ENCODE peak calls at places on chromosomes 11 and 22, in six cellular contexts. E is dorsolateral prefrontal cortex, U is breast epithelium, H is progenitor cell of endocrine pancreas, C is fibroblast of the aortic adventitia, P is glutamatergic neuron. F is an unnamed sample.

GRCh38 chr11:73623651-73624050 is 22.7 kb upstream of the PLEKHB1 start:
- DNase-seq in H (no peak), P (no peak), C (no peak), E (no peak), U (no peak), F (no peak)

GRCh38 chr11:79436911-79437273 is 3.9 kb downstream of the TENM4 start:
- DNase-seq in E (no peak), H (no peak), P (no peak), U (no peak), C (no peak), F (no peak)

GRCh38 chr22:33605686-33606085 is 314.6 kb downstream of the LARGE1 start:
- DNase-seq in H (no peak), C (no peak), U (no peak), P (no peak), E (no peak), F (no peak)

GRCh38 chr11:97739892-97740782 is 1280.6 kb upstream of the CNTN5 start:
- DNase-seq in E (no peak), H (no peak), C (peak; percentile 77), U (no peak), P (no peak), F (peak; percentile 87)

GRCh38 chr11:26297179-26297970 is 34.6 kb upstream of the ANO3 start:
- DNase-seq in P (no peak), E (no peak), H (no peak), U (no peak), C (peak; percentile 87), F (peak; percentile 77)

GRCh38 chr22:37187891-37188761 is at the start of gene C1QTNF6:
- DNase-seq in P (peak; percentile 28), C (peak; percentile 60), H (no peak), E (no peak), U (no peak), F (peak; percentile 69)

GRCh38 chr11:86370922-86371614 is 3.6 kb upstream of the CCDC81 start:
- DNase-seq in U (no peak), C (peak; percentile 66), P (no peak), H (no peak), E (no peak), F (peak; percentile 38)

GRCh38 chr22:22953796-22954195 is 66.2 kb downstream of the IGLL5 start:
- DNase-seq in C (no peak), U (no peak), H (no peak), E (no peak), P (no peak), F (no peak)

GRCh38 chr11:107018902-107019493 is 722 bp upstream of the GUCY1A2 start:
- DNase-seq in E (peak; percentile 73), C (peak; percentile 59), H (peak; percentile 71), P (peak; percentile 64), U (peak; percentile 59), F (peak; percentile 73)

GRCh38 chr11:126115820-126116319 is 53.2 kb upstream of the CDON start:
- DNase-seq in H (peak; percentile 19), E (no peak), C (peak; percentile 89), U (peak; percentile 80), P (no peak), F (peak; percentile 84)

GRCh38 chr11:6586434-6587359 is 16.7 kb downstream of the RRP8 start:
- DNase-seq in H (no peak), U (no peak), P (peak; percentile 46), E (peak; percentile 36), C (no peak), F (no peak)

GRCh38 chr11:118908264-118908663 is 17.5 kb downstream of the BCL9L start:
- DNase-seq in C (no peak), U (no peak), E (no peak), H (no peak), P (no peak), F (no peak)

GRCh38 chr11:78790784-78791183 is 216.1 kb upstream of the NARS2 start:
- DNase-seq in U (no peak), H (no peak), E (no peak), C (no peak), P (no peak), F (no peak)

GRCh38 chr11:58880625-58881024 is 36.1 kb upstream of the GLYATL2 start:
- DNase-seq in H (no peak), E (no peak), C (no peak), P (no peak), U (no peak), F (no peak)

GRCh38 chr11:126185200-126186030 is 26.0 kb downstream of the RPUSD4 start:
- DNase-seq in H (no peak), C (no peak), E (no peak), P (no peak), U (no peak), F (no peak)

GRCh38 chr22:41910599-41911291 is 4.1 kb downstream of the SHISA8 start:
- DNase-seq in U (no peak), E (peak; percentile 77), C (peak; percentile 17), P (peak; percentile 48), H (no peak), F (peak; percentile 24)

GRCh38 chr11:70119502-70119901 is 41.4 kb downstream of the ANO1 start:
- DNase-seq in E (no peak), C (no peak), U (no peak), P (no peak), H (no peak), F (no peak)
- TF ChIP-seq CTCF in E (no peak), C (no peak), U (no peak), P (no peak), H (no peak), F (no peak)

DNA sequence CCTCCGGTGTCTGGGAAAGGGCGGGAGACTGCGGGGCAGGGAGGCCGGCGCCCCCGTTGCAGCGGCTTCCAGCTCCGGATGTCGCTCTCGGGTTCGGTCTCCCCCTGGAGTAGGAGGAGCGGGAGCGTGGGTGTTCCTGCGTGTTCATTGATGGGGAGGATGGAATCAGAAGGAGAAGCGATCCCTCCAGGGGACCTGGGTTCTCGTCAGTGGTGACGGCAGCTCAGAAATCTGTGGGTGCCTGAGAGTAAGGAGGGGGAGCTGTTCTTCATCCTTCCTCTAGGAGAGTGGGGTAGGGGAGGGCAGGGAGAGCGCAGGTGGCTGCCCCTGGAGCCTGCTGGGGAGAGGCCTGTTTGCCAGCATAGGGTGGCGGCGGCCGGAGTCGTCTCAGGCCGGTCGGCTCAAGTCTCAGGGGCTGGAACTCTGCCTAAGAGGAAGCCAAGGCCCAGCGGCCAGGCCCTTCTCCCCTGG is 1.1 kb downstream of the UBASH3B start:
- DNase-seq in U (peak; percentile 52), H (peak; percentile 22), C (peak; percentile 52), P (peak; percentile 50), E (peak; percentile 72), F (no peak)
- TF ChIP-seq CTCF in U (no peak), H (no peak), C (no peak), P (no peak), E (no peak), F (no peak)

DNA sequence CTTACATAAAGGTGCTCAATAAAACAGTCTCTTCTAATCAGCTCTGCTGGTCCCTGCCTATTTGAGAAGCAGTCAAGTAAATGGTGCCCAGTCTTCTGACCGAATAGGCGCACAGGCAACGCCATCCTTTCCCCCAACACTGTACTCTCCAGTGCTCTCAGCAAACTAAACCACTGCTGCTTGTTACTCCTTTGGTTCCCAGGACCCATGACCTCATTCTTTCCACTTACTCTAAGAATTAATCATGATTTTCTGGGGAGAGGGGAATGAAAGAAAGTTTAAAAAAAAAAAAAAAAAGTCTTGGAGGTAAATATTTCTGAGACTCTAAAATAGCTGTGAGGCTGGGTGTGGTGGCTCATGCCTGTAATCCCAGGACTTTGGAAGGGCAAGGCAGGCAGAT is 63.7 kb downstream of the SGSM3 start:
- DNase-seq in P (no peak), U (no peak), E (no peak), C (no peak), H (no peak), F (no peak)
- TF ChIP-seq CTCF in P (no peak), U (no peak), E (no peak), C (no peak), H (no peak), F (no peak)

GRCh38 chr11:62881579-62882427 is 1.1 kb downstream of the SLC3A2 start:
- DNase-seq in E (peak; percentile 91), C (peak; percentile 98), P (peak; percentile 90), U (peak; percentile 98), H (peak; percentile 79), F (peak; percentile 99)
- TF ChIP-seq CTCF in E (peak; percentile 14), C (no peak), P (no peak), U (no peak), H (no peak), F (no peak)

GRCh38 chr11:128757235-128757711 is 63.4 kb downstream of the FLI1 start:
- DNase-seq in U (no peak), E (no peak), P (no peak), H (no peak), C (no peak), F (peak; percentile 44)
- TF ChIP-seq CTCF in U (no peak), E (no peak), P (no peak), H (no peak), C (peak; percentile 5), F (peak; percentile 44)

DNA sequence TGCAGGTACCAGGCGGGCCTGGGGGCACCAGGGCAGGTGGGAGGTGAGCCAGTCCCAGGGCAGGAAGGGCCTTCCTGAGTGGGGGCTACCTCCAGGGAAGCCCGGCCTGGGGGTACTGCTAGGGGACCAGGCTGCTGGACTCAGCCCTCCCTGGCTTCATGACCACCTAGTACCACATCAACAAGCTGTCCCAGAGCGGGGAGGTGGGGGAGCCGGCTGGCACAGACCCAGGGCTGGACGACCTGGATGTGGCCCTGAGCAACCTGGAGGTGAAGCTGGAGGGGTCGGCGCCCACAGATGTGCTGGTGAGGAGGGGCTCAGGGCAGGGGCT is 6.7 kb downstream of the TRPT1 start:
- DNase-seq in H (no peak), P (no peak), U (no peak), C (no peak), E (no peak), F (no peak)
- TF ChIP-seq CTCF in H (no peak), P (no peak), U (no peak), C (no peak), E (no peak), F (no peak)

DNA sequence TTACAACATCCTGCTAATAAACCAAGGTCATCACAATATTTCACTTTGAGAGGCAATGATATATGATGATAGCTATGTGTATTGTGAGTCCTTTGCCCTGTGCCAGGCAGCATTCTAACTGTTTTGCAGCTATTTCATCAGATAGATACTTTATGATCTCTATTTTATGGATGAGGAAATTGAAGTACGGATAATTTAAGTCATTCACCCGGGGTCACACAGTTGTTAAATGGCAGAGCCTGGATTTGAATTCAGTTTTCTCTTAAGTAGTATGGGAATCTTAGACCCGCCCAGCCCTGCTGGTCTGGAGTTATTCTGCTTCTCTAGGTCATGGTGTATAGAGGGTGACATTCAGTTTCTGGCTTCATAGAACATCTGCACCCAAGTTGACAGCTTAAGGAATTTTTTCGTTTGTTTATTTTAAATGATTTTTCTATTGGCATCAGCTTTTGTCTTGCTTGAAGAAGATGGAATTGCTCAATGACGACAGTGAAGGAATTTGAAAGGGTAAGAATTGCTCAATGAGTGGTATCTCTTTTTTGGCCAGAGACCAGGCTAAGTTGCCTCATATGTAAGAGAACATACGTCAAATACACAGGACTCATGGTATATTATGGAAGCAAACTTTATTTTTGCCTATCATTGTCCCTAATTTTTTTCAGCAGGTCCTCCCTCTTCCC is 977 bp downstream of the PRR5L start:
- DNase-seq in U (no peak), C (peak; percentile 65), H (no peak), E (no peak), P (no peak), F (peak; percentile 98)
- TF ChIP-seq CTCF in U (no peak), C (no peak), H (no peak), E (no peak), P (no peak), F (no peak)

F was measured in fibroblast of villous mesenchyme.